ENCODE peak calls at places on chromosomes 4 and X, in eight cellular contexts. H is HEK293T; J is psoas muscle; A is T-cell; W is NCI-H2171 treated with DMSO at 0.1 percent for 48 hours; Z is hepatic stellate cell; S is activated naive CD4-positive, alpha-beta T cell; L is naive thymus-derived CD8-positive, alpha-beta T cell. D is an unnamed sample.

GRCh38 chrX:153870791-153871360 is 15.1 kb downstream of the L1CAM start:
- DNase-seq in H (no peak), J (no peak), A (no peak), W (no peak), Z (no peak), S (no peak), L (no peak), D (no peak)

GRCh38 chr4:7687796-7688195 is 251.9 kb downstream of the AFAP1 start:
- DNase-seq in H (no peak), J (peak; percentile 8), A (no peak), W (peak; percentile 9), Z (no peak), S (no peak), L (no peak), D (no peak)

GRCh38 chrX:78769356-78769755 is 21.8 kb downstream of the LPAR4 start:
- DNase-seq in H (no peak), J (no peak), A (no peak), W (no peak), Z (no peak), S (no peak), L (no peak), D (no peak)

GRCh38 chrX:42725196-42725595 is 52.8 kb downstream of the PPP1R2C start:
- DNase-seq in H (no peak), J (no peak), A (no peak), W (no peak), Z (no peak), S (no peak), L (no peak), D (no peak)

GRCh38 chr4:78220283-78220682 is 163.2 kb downstream of the FRAS1 start:
- DNase-seq in H (no peak), J (no peak), A (no peak), W (no peak), Z (no peak), S (no peak), L (no peak), D (no peak)

GRCh38 chrX:53356186-53356585 is 66.3 kb downstream of the SMC1A start:
- DNase-seq in H (peak; percentile 62), J (no peak), A (no peak), W (no peak), Z (no peak), S (no peak), L (no peak), D (no peak)

GRCh38 chr4:111854494-111855087 is 290.7 kb upstream of the FAM241A start:
- DNase-seq in H (peak; percentile 35), J (no peak), A (no peak), W (no peak), Z (no peak), S (no peak), L (no peak), D (no peak)

GRCh38 chr4:128565565-128566186 is 243.8 kb upstream of the JADE1 start:
- DNase-seq in H (peak; percentile 50), J (peak; percentile 56), A (peak; percentile 4), W (no peak), Z (no peak), S (no peak), L (no peak), D (no peak)

GRCh38 chrX:46330513-46330912 is 214.7 kb downstream of the ZNF674 start:
- DNase-seq in H (no peak), J (no peak), A (no peak), W (no peak), Z (no peak), S (no peak), L (no peak), D (no peak)

GRCh38 chrX:48794993-48795501 is 6.8 kb upstream of the HDAC6 start:
- DNase-seq in H (no peak), J (no peak), A (no peak), W (no peak), Z (peak; percentile 55), S (no peak), L (no peak), D (no peak)

GRCh38 chrX:48938721-48939416 is 18.5 kb downstream of the OTUD5 start:
- DNase-seq in H (no peak), J (no peak), A (peak; percentile 37), W (no peak), Z (no peak), S (peak; percentile 7), L (peak; percentile 46), D (no peak)

GRCh38 chr4:21726255-21726815 is 222.2 kb downstream of the KCNIP4 start:
- DNase-seq in H (no peak), J (no peak), A (no peak), W (no peak), Z (no peak), S (no peak), L (no peak), D (no peak)

GRCh38 chrX:140274761-140275525 is 229.9 kb downstream of the SOX3 start:
- DNase-seq in H (no peak), J (no peak), A (no peak), W (no peak), Z (no peak), S (no peak), L (no peak), D (no peak)

GRCh38 chr4:3254302-3255131 is 5.6 kb downstream of the MSANTD1 start:
- DNase-seq in H (no peak), J (peak; percentile 36), A (no peak), W (no peak), Z (no peak), S (no peak), L (no peak), D (no peak)

GRCh38 chr4:169051936-169052335 is 41.9 kb upstream of the CBR4 start:
- DNase-seq in H (no peak), J (no peak), A (no peak), W (no peak), Z (no peak), S (no peak), L (no peak), D (no peak)

GRCh38 chr4:109078724-109079123 is 223.7 kb downstream of the COL25A1 start:
- DNase-seq in H (no peak), J (no peak), A (no peak), W (no peak), Z (peak; percentile 42), S (no peak), L (no peak), D (no peak)

GRCh38 chrX:74251006-74251930 is 52.7 kb upstream of the ZCCHC13 start:
- DNase-seq in H (no peak), J (no peak), A (no peak), W (no peak), Z (no peak), S (no peak), L (no peak), D (no peak)

GRCh38 chr4:141458501-141458900 is 177.9 kb upstream of the IL15 start:
- DNase-seq in H (no peak), J (no peak), A (no peak), W (no peak), Z (no peak), S (no peak), L (no peak), D (no peak)

GRCh38 chr4:20193522-20193902 is 58.2 kb upstream of the SLIT2 start:
- DNase-seq in H (no peak), J (no peak), A (no peak), W (no peak), Z (no peak), S (no peak), L (no peak), D (no peak)

GRCh38 chr4:143643399-143643798 is 57.1 kb downstream of the FREM3 start:
- DNase-seq in H (no peak), J (no peak), A (no peak), W (no peak), Z (no peak), S (no peak), L (no peak), D (no peak)

GRCh38 chr4:151563194-151563593 is 154.2 kb downstream of the FHIP1A start:
- DNase-seq in H (no peak), J (no peak), A (no peak), W (peak; percentile 92), Z (no peak), S (no peak), L (no peak), D (no peak)

GRCh38 chr4:174910271-174910670 is 7.9 kb upstream of the ADAM29 start:
- DNase-seq in H (no peak), J (no peak), A (no peak), W (no peak), Z (no peak), S (no peak), L (no peak), D (no peak)

GRCh38 chr4:80153800-80154546 is 43.3 kb upstream of the PRDM8 start:
- DNase-seq in H (no peak), J (no peak), A (no peak), W (no peak), Z (no peak), S (no peak), L (no peak), D (no peak)

GRCh38 chr4:173526034-173526482 is 4.0 kb downstream of the HAND2 start:
- DNase-seq in H (no peak), J (no peak), A (no peak), W (no peak), Z (peak; percentile 41), S (no peak), L (no peak), D (no peak)

GRCh38 chrX:19354625-19355024 is 10.9 kb downstream of the PDHA1 start:
- DNase-seq in H (no peak), J (no peak), A (no peak), W (no peak), Z (no peak), S (no peak), L (no peak), D (no peak)

GRCh38 chrX:78801522-78801921 is 54.0 kb downstream of the LPAR4 start:
- DNase-seq in H (no peak), J (no peak), A (no peak), W (no peak), Z (no peak), S (no peak), L (no peak), D (no peak)

GRCh38 chr4:125316781-125317525 is 2.2 kb downstream of the FAT4 start:
- DNase-seq in H (no peak), J (peak; percentile 76), A (no peak), W (no peak), Z (peak; percentile 54), S (no peak), L (no peak), D (no peak)

GRCh38 chrX:17553451-17553850 is 178.5 kb downstream of the NHS start:
- DNase-seq in H (no peak), J (no peak), A (no peak), W (no peak), Z (peak; percentile 42), S (no peak), L (no peak), D (no peak)

GRCh38 chr4:102430511-102430910 is 70.6 kb upstream of the NFKB1 start:
- DNase-seq in H (no peak), J (no peak), A (no peak), W (no peak), Z (no peak), S (no peak), L (no peak), D (peak; percentile 16)

GRCh38 chr4:174553828-174554227 is 31.5 kb upstream of the HPGD start:
- DNase-seq in H (no peak), J (no peak), A (no peak), W (no peak), Z (no peak), S (no peak), L (no peak), D (no peak)

GRCh38 chrX:155819966-155820491 is 61.1 kb upstream of the VAMP7 start:
- DNase-seq in H (peak; percentile 57), J (peak; percentile 61), A (peak; percentile 29), W (peak; percentile 68), Z (peak; percentile 26), S (no peak), L (peak; percentile 7), D (peak; percentile 47)

GRCh38 chr4:126328914-126329313 is 1014.2 kb downstream of the FAT4 start:
- DNase-seq in H (no peak), J (no peak), A (no peak), W (no peak), Z (no peak), S (no peak), L (no peak), D (no peak)

GRCh38 chrX:66328950-66329596 is 165.0 kb downstream of the HEPH start:
- DNase-seq in H (no peak), J (peak; percentile 45), A (no peak), W (no peak), Z (no peak), S (no peak), L (no peak), D (no peak)

GRCh38 chr4:165514739-165515138 is 135.9 kb downstream of the CPE start:
- DNase-seq in H (no peak), J (no peak), A (no peak), W (no peak), Z (no peak), S (no peak), L (no peak), D (no peak)

D was measured in NCI-H1694 treated with DMSO at 0.1 percent for 48 hours.